ENCODE peak calls at places on chromosomes 6 and 20, in four cellular contexts. One of them, this sample, is unnamed.
A peak's percentile ranks its signal among the peaks of the same experiment; 100 is the strongest.

GRCh38 chr6:514396-514973 is 122.9 kb downstream of the IRF4 start:
- DNase-seq in cardiac muscle cell: no peak
- DNase-seq in endodermal cell: peak; percentile 67
- DNase-seq in HCEC 1CT: no peak
- DNase-seq in this sample: no peak

GRCh38 chr20:32439132-32439829 is 81.2 kb downstream of the ASXL1 start:
- DNase-seq in cardiac muscle cell: peak; percentile 44
- DNase-seq in endodermal cell: peak; percentile 49
- DNase-seq in HCEC 1CT: no peak
- DNase-seq in this sample: peak; percentile 50

GRCh38 chr20:59013959-59014608 is 5.1 kb upstream of the TUBB1 start:
- DNase-seq in cardiac muscle cell: peak; percentile 18
- DNase-seq in endodermal cell: no peak
- DNase-seq in HCEC 1CT: no peak
- DNase-seq in this sample: peak; percentile 53

GRCh38 chr6:115514656-115515055 is 546.0 kb downstream of the FRK start:
- DNase-seq in cardiac muscle cell: peak; percentile 29
- DNase-seq in endodermal cell: no peak
- DNase-seq in HCEC 1CT: no peak
- DNase-seq in this sample: peak; percentile 57

GRCh38 chr6:69907981-69908498 is 41.7 kb downstream of the COL19A1 start:
- DNase-seq in cardiac muscle cell: peak; percentile 2
- DNase-seq in endodermal cell: no peak
- DNase-seq in HCEC 1CT: no peak
- DNase-seq in this sample: no peak

GRCh38 chr20:61950631-61951010 is 115.1 kb downstream of the TAF4 start:
- DNase-seq in cardiac muscle cell: no peak
- DNase-seq in endodermal cell: no peak
- DNase-seq in HCEC 1CT: no peak
- DNase-seq in this sample: no peak

GRCh38 chr6:148915889-148916288 is 169.1 kb downstream of the UST start:
- DNase-seq in cardiac muscle cell: no peak
- DNase-seq in endodermal cell: no peak
- DNase-seq in HCEC 1CT: no peak
- DNase-seq in this sample: no peak

GRCh38 chr6:117270121-117270959 is 5.0 kb downstream of the VGLL2 start:
- DNase-seq in cardiac muscle cell: peak; percentile 10
- DNase-seq in endodermal cell: peak; percentile 83
- DNase-seq in HCEC 1CT: no peak
- DNase-seq in this sample: peak; percentile 78

GRCh38 chr6:5497896-5498578 is 236.7 kb downstream of the FARS2 start:
- DNase-seq in cardiac muscle cell: peak; percentile 43
- DNase-seq in endodermal cell: no peak
- DNase-seq in HCEC 1CT: peak; percentile 77
- DNase-seq in this sample: no peak

GRCh38 chr6:155628315-155628714 is 172.7 kb upstream of the NOX3 start:
- DNase-seq in cardiac muscle cell: no peak
- DNase-seq in endodermal cell: no peak
- DNase-seq in HCEC 1CT: no peak
- DNase-seq in this sample: no peak

GRCh38 chr6:129849456-129849855 is 11.7 kb downstream of the TMEM244 start:
- DNase-seq in cardiac muscle cell: peak; percentile 94
- DNase-seq in endodermal cell: no peak
- DNase-seq in HCEC 1CT: peak; percentile 93
- DNase-seq in this sample: no peak

GRCh38 chr6:12653396-12653910 is 63.1 kb upstream of the PHACTR1 start:
- DNase-seq in cardiac muscle cell: peak; percentile 24
- DNase-seq in endodermal cell: no peak
- DNase-seq in HCEC 1CT: no peak
- DNase-seq in this sample: no peak

GRCh38 chr6:98669371-98669770 is 165.0 kb upstream of the POU3F2 start:
- DNase-seq in cardiac muscle cell: no peak
- DNase-seq in endodermal cell: no peak
- DNase-seq in HCEC 1CT: no peak
- DNase-seq in this sample: peak; percentile 73

GRCh38 chr20:18279231-18279630 is 9.1 kb upstream of the ZNF133 start:
- DNase-seq in cardiac muscle cell: no peak
- DNase-seq in endodermal cell: no peak
- DNase-seq in HCEC 1CT: peak; percentile 10
- DNase-seq in this sample: peak; percentile 72

GRCh38 chr20:10696650-10697049 is 22.9 kb upstream of the JAG1 start:
- DNase-seq in cardiac muscle cell: no peak
- DNase-seq in endodermal cell: peak; percentile 89
- DNase-seq in HCEC 1CT: no peak
- DNase-seq in this sample: no peak

GRCh38 chr6:161437851-161438250 is 164.0 kb upstream of the AGPAT4 start:
- DNase-seq in cardiac muscle cell: no peak
- DNase-seq in endodermal cell: no peak
- DNase-seq in HCEC 1CT: peak; percentile 65
- DNase-seq in this sample: no peak

GRCh38 chr20:10668677-10669368 is 5.0 kb downstream of the JAG1 start:
- DNase-seq in cardiac muscle cell: no peak
- DNase-seq in endodermal cell: no peak
- DNase-seq in HCEC 1CT: no peak
- DNase-seq in this sample: no peak

GRCh38 chr20:57381596-57382503 is 9.3 kb upstream of the RBM38 start:
- DNase-seq in cardiac muscle cell: peak; percentile 81
- DNase-seq in endodermal cell: peak; percentile 93
- DNase-seq in HCEC 1CT: peak; percentile 25
- DNase-seq in this sample: peak; percentile 92

GRCh38 chr6:161740486-161740885 is 466.6 kb upstream of the AGPAT4 start:
- DNase-seq in cardiac muscle cell: no peak
- DNase-seq in endodermal cell: no peak
- DNase-seq in HCEC 1CT: no peak
- DNase-seq in this sample: no peak

GRCh38 chr6:149064026-149065017 is 253.2 kb upstream of the TAB2 start:
- DNase-seq in cardiac muscle cell: no peak
- DNase-seq in endodermal cell: no peak
- DNase-seq in HCEC 1CT: no peak
- DNase-seq in this sample: no peak

GRCh38 chr6:99276747-99277146 is 72.7 kb downstream of the FAXC start:
- DNase-seq in cardiac muscle cell: no peak
- DNase-seq in endodermal cell: no peak
- DNase-seq in HCEC 1CT: no peak
- DNase-seq in this sample: no peak

GRCh38 chr6:143187173-143187908 is 126.7 kb downstream of the AIG1 start:
- DNase-seq in cardiac muscle cell: peak; percentile 71
- DNase-seq in endodermal cell: no peak
- DNase-seq in HCEC 1CT: peak; percentile 78
- DNase-seq in this sample: no peak

GRCh38 chr6:108559884-108560462 is 744 bp upstream of the FOXO3 start:
- DNase-seq in cardiac muscle cell: peak; percentile 74
- DNase-seq in endodermal cell: peak; percentile 90
- DNase-seq in HCEC 1CT: peak; percentile 60
- DNase-seq in this sample: peak; percentile 91

GRCh38 chr6:157760589-157761330 is 62.3 kb upstream of the SNX9 start:
- DNase-seq in cardiac muscle cell: peak; percentile 82
- DNase-seq in endodermal cell: peak; percentile 42
- DNase-seq in HCEC 1CT: peak; percentile 88
- DNase-seq in this sample: no peak

GRCh38 chr6:153956807-153957206 is 82.2 kb upstream of the OPRM1 start:
- DNase-seq in cardiac muscle cell: peak; percentile 51
- DNase-seq in endodermal cell: no peak
- DNase-seq in HCEC 1CT: peak; percentile 44
- DNase-seq in this sample: no peak

GRCh38 chr6:150537893-150538292 is 61.8 kb upstream of the PLEKHG1 start:
- DNase-seq in cardiac muscle cell: no peak
- DNase-seq in endodermal cell: no peak
- DNase-seq in HCEC 1CT: no peak
- DNase-seq in this sample: no peak

GRCh38 chr6:158257781-158258180 is 54.5 kb upstream of the TULP4 start:
- DNase-seq in cardiac muscle cell: no peak
- DNase-seq in endodermal cell: no peak
- DNase-seq in HCEC 1CT: no peak
- DNase-seq in this sample: no peak

GRCh38 chr6:40577672-40578071 is 9.5 kb downstream of the LRFN2 start:
- DNase-seq in cardiac muscle cell: no peak
- DNase-seq in endodermal cell: no peak
- DNase-seq in HCEC 1CT: no peak
- DNase-seq in this sample: no peak

GRCh38 chr6:156427345-156427744 is 349.8 kb upstream of the ARID1B start:
- DNase-seq in cardiac muscle cell: peak; percentile 78
- DNase-seq in endodermal cell: no peak
- DNase-seq in HCEC 1CT: no peak
- DNase-seq in this sample: peak; percentile 56

GRCh38 chr6:5679696-5680494 is 326.8 kb downstream of the NRN1 start:
- DNase-seq in cardiac muscle cell: no peak
- DNase-seq in endodermal cell: no peak
- DNase-seq in HCEC 1CT: no peak
- DNase-seq in this sample: no peak

GRCh38 chr6:37650071-37650481 is 47.6 kb downstream of the MDGA1 start:
- DNase-seq in cardiac muscle cell: no peak
- DNase-seq in endodermal cell: peak; percentile 93
- DNase-seq in HCEC 1CT: no peak
- DNase-seq in this sample: peak; percentile 89

GRCh38 chr6:151111670-151112069 is 128.1 kb upstream of the AKAP12 start:
- DNase-seq in cardiac muscle cell: no peak
- DNase-seq in endodermal cell: no peak
- DNase-seq in HCEC 1CT: no peak
- DNase-seq in this sample: no peak

GRCh38 chr6:149821492-149821891 is 42.7 kb downstream of the LRP11 start:
- DNase-seq in cardiac muscle cell: no peak
- DNase-seq in endodermal cell: no peak
- DNase-seq in HCEC 1CT: no peak
- DNase-seq in this sample: no peak

GRCh38 chr20:57264151-57264792 is 2.2 kb downstream of the BMP7 start:
- DNase-seq in cardiac muscle cell: no peak
- DNase-seq in endodermal cell: peak; percentile 86
- DNase-seq in HCEC 1CT: no peak
- DNase-seq in this sample: no peak

GRCh38 chr6:119196732-119197131 is 118.3 kb upstream of the FAM184A start:
- DNase-seq in cardiac muscle cell: no peak
- DNase-seq in endodermal cell: no peak
- DNase-seq in HCEC 1CT: no peak
- DNase-seq in this sample: no peak